ENCODE peak calls at places on chromosomes 11 and 22, in seven cellular contexts. N is stimulated activated CD4-positive, alpha-beta T cell treated with anti-CD3 and anti-CD28 coated beads, Interleukin-12 subunit alpha, Interleukin-12 subunit beta, amount 100 ng/mL, for 48 hours; U is GM12891; F is caudate nucleus; S is neural progenitor cell; Y is uterus; Q is NCI-H1417. T is an unnamed sample.

GRCh38 chr11:122441702-122442092 is 213.8 kb upstream of the UBASH3B start:
- DNase-seq in Q (no peak), N (no peak), U (no peak), F (no peak), Y (no peak), S (no peak), T (no peak)

GRCh38 chr11:113389288-113389687 is 1.7 kb downstream of the ANKK1 start:
- DNase-seq in S (peak), N (no peak), U (no peak), Q (no peak), F (no peak), Y (no peak), T (no peak)

GRCh38 chr11:75966546-75967287 is 151.7 kb downstream of the UVRAG start:
- DNase-seq in U (peak), Y (no peak), N (no peak), Q (no peak), S (no peak), F (no peak), T (no peak)

GRCh38 chr11:130124096-130124495 is 35.5 kb upstream of the ST14 start:
- DNase-seq in Y (peak), F (no peak), Q (no peak), S (no peak), U (no peak), N (no peak), T (no peak)

GRCh38 chr22:29885610-29886009 is 2.6 kb downstream of the MTMR3 start:
- DNase-seq in U (no peak), S (no peak), Q (no peak), F (no peak), Y (no peak), N (no peak), T (no peak)

GRCh38 chr22:42684462-42685195 is 35.4 kb upstream of the CYB5R3 start:
- DNase-seq in U (no peak), N (no peak), S (no peak), Y (peak), F (no peak), Q (no peak), T (no peak)

GRCh38 chr11:34181254-34181653 is 75.8 kb downstream of the NAT10 start:
- DNase-seq in Y (no peak), U (no peak), F (no peak), N (no peak), Q (no peak), S (no peak), T (no peak)

GRCh38 chr22:22818861-22819855 is 68.5 kb upstream of the IGLL5 start:
- DNase-seq in F (no peak), S (no peak), U (peak), Q (no peak), N (no peak), Y (no peak), T (no peak)

GRCh38 chr11:20211691-20212090 is 51.4 kb upstream of the DBX1 start:
- DNase-seq in N (no peak), U (no peak), S (no peak), Q (no peak), Y (no peak), F (no peak), T (no peak)

GRCh38 chr11:559020-559620 is 1.4 kb downstream of the LMNTD2 start:
- DNase-seq in N (no peak), Q (no peak), Y (no peak), S (no peak), U (no peak), F (no peak), T (no peak)

GRCh38 chr11:96341237-96342130 is 1.5 kb downstream of the MAML2 start:
- DNase-seq in U (peak), N (peak), Q (no peak), Y (peak), S (peak), F (peak), T (peak)

GRCh38 chr11:497565-498296 is 9.3 kb downstream of the RNH1 start:
- DNase-seq in N (no peak), F (no peak), Q (no peak), Y (no peak), U (peak), S (no peak), T (no peak)

GRCh38 chr11:119734788-119735187 is 5.8 kb upstream of the NECTIN1 start:
- DNase-seq in N (no peak), F (no peak), U (no peak), Y (no peak), S (no peak), Q (no peak), T (no peak)

GRCh38 chr22:35630387-35630793 is 13.3 kb upstream of the MB start:
- DNase-seq in F (no peak), U (no peak), N (no peak), S (peak), Q (no peak), Y (no peak), T (no peak)

GRCh38 chr11:75022759-75023396 is 34.1 kb downstream of the NEU3 start:
- DNase-seq in U (peak), Q (peak), N (peak), S (peak), F (peak), Y (peak), T (peak)

GRCh38 chr22:50062509-50063135 is 4.5 kb upstream of the TTLL8 start:
- DNase-seq in S (no peak), Q (no peak), N (no peak), F (no peak), U (no peak), Y (no peak), T (no peak)

GRCh38 chr11:65546217-65546958 is 11.8 kb downstream of the LTBP3 start:
- DNase-seq in F (peak), S (peak), N (peak), Y (peak), Q (peak), U (peak), T (peak)

GRCh38 chr11:35554491-35555237 is 29.2 kb upstream of the PAMR1 start:
- DNase-seq in Y (no peak), S (no peak), U (no peak), N (no peak), Q (no peak), F (no peak), T (no peak)

GRCh38 chr11:85821636-85822035 is 10.7 kb upstream of the SYTL2 start:
- DNase-seq in Y (no peak), U (no peak), Q (no peak), F (no peak), N (no peak), S (no peak), T (no peak)

GRCh38 chr11:103406357-103406756 is 297.1 kb downstream of the DYNC2H1 start:
- DNase-seq in Q (no peak), N (no peak), Y (no peak), U (no peak), F (no peak), S (peak), T (no peak)

GRCh38 chr11:47348859-47349258 is 3.6 kb downstream of the MYBPC3 start:
- DNase-seq in N (no peak), Y (no peak), S (peak), U (peak), Q (no peak), F (no peak), T (no peak)

GRCh38 chr11:45847908-45848316 is 637 bp downstream of the CRY2 start:
- DNase-seq in N (peak), S (peak), Q (peak), F (no peak), U (no peak), Y (no peak), T (no peak)

GRCh38 chr11:76237041-76237649 is 30.8 kb upstream of the WNT11 start:
- DNase-seq in N (no peak), Q (no peak), S (no peak), F (no peak), U (no peak), Y (no peak), T (no peak)

GRCh38 chr11:101748572-101748971 is 164.8 kb upstream of the TRPC6 start:
- DNase-seq in F (no peak), U (no peak), N (no peak), Q (no peak), Y (no peak), S (peak), T (no peak)

GRCh38 chr11:95257596-95257995 is 26.6 kb upstream of the SESN3 start:
- DNase-seq in F (no peak), Q (no peak), N (no peak), S (no peak), U (no peak), Y (no peak), T (no peak)

GRCh38 chr11:111737877-111738205 is 28.3 kb downstream of the PPP2R1B start:
- DNase-seq in Q (no peak), Y (no peak), U (no peak), F (no peak), S (no peak), N (no peak), T (no peak)

GRCh38 chr11:7964873-7965272 is 374 bp downstream of the NLRP10 start:
- DNase-seq in N (no peak), F (no peak), S (no peak), Q (no peak), Y (no peak), U (no peak), T (no peak)

GRCh38 chr11:115147243-115147807 is 356.9 kb downstream of the CADM1 start:
- DNase-seq in F (no peak), Y (no peak), Q (no peak), S (no peak), N (no peak), U (no peak), T (no peak)

GRCh38 chr11:57885298-57886035 is 123.9 kb downstream of the CTNND1 start:
- DNase-seq in S (peak), Q (no peak), F (no peak), U (no peak), N (no peak), Y (no peak), T (no peak)

GRCh38 chr22:28014141-28015055 is 95.3 kb upstream of the PITPNB start:
- DNase-seq in Y (no peak), Q (peak), F (no peak), N (no peak), S (peak), U (no peak), T (no peak)

GRCh38 chr11:14323118-14323676 is 35.8 kb downstream of the RRAS2 start:
- DNase-seq in S (no peak), F (no peak), Q (no peak), N (no peak), Y (no peak), U (no peak), T (no peak)

GRCh38 chr11:62544521-62545436 is 1.8 kb downstream of the AHNAK start:
- DNase-seq in Y (no peak), N (no peak), S (peak), U (no peak), F (no peak), Q (no peak), T (no peak)

GRCh38 chr11:100573911-100574513 is 113.1 kb upstream of the ARHGAP42 start:
- DNase-seq in N (no peak), Q (no peak), S (no peak), F (no peak), Y (no peak), U (no peak), T (no peak)

GRCh38 chr11:69292221-69292648 is 1.7 kb upstream of the MYEOV start:
- DNase-seq in F (no peak), N (no peak), Y (no peak), S (peak), U (no peak), Q (no peak), T (peak)

GRCh38 chr11:115872418-115872817 is 368.2 kb upstream of the CADM1 start:
- DNase-seq in F (no peak), N (no peak), Y (no peak), Q (no peak), S (no peak), U (no peak), T (no peak)

GRCh38 chr11:61922539-61922938 is 5.2 kb upstream of the RAB3IL1 start:
- DNase-seq in S (no peak), U (no peak), Y (peak), F (no peak), N (no peak), Q (no peak), T (no peak)

GRCh38 chr11:125272822-125273221 is 108.3 kb downstream of the PKNOX2 start:
- DNase-seq in F (no peak), Y (no peak), S (peak), Q (no peak), N (no peak), U (no peak), T (no peak)

GRCh38 chr11:115170133-115170815 is 333.9 kb downstream of the CADM1 start:
- DNase-seq in N (no peak), F (no peak), U (no peak), Y (no peak), S (peak), Q (peak), T (no peak)